ENCODE peak calls at places on chromosomes 16 and 17, in six cellular contexts. G is cardiac fibroblast, S is tibial artery, I is right atrium auricular region, D is RWPE1, L is HL-60. Y is an unnamed sample.

GRCh38 chr16:9134739-9135138 is 43.3 kb downstream of the HAPSTR1 start:
- DNase-seq in G (peak), S (no peak), I (no peak), D (peak), L (no peak), Y (no peak)

GRCh38 chr17:7191069-7191468 is 11.9 kb upstream of the ASGR1 start:
- DNase-seq in G (no peak), S (no peak), I (no peak), D (no peak), L (no peak), Y (no peak)

GRCh38 chr17:39736319-39737165 is 1.2 kb upstream of the GRB7 start:
- DNase-seq in G (no peak), S (no peak), I (no peak), D (peak), L (no peak), Y (no peak)

GRCh38 chr17:58306131-58306951 is 22.3 kb downstream of the TSPOAP1 start:
- DNase-seq in G (no peak), S (peak), I (no peak), D (no peak), L (no peak), Y (peak)

GRCh38 chr17:48299760-48300159 is 130.3 kb downstream of the SKAP1 start:
- DNase-seq in G (no peak), S (no peak), I (no peak), D (no peak), L (no peak), Y (no peak)

GRCh38 chr17:63834431-63835166 is 7.1 kb upstream of the FTSJ3 start:
- DNase-seq in G (peak), S (peak), I (no peak), D (peak), L (peak), Y (no peak)

GRCh38 chr17:1002771-1003555 is 6.0 kb downstream of the TIMM22 start:
- DNase-seq in G (peak), S (no peak), I (no peak), D (no peak), L (no peak), Y (no peak)

GRCh38 chr17:27155866-27156265 is 138.0 kb upstream of the WSB1 start:
- DNase-seq in G (no peak), S (no peak), I (no peak), D (no peak), L (no peak), Y (peak)

GRCh38 chr16:85334718-85335583 is 222.7 kb upstream of the CIBAR2 start:
- DNase-seq in G (no peak), S (no peak), I (no peak), D (no peak), L (no peak), Y (no peak)

GRCh38 chr17:31530391-31530990 is 139.0 kb downstream of the RAB11FIP4 start:
- DNase-seq in G (no peak), S (no peak), I (no peak), D (no peak), L (no peak), Y (no peak)

GRCh38 chr16:77696149-77696548 is 26.2 kb upstream of the NUDT7 start:
- DNase-seq in G (no peak), S (no peak), I (no peak), D (no peak), L (no peak), Y (no peak)

GRCh38 chr17:40516581-40517285 is 15.3 kb upstream of the TNS4 start:
- DNase-seq in G (peak), S (no peak), I (no peak), D (no peak), L (no peak), Y (no peak)

GRCh38 chr16:50102046-50102756 is 36.4 kb downstream of the HEATR3 start:
- DNase-seq in G (peak), S (no peak), I (no peak), D (peak), L (peak), Y (no peak)

GRCh38 chr17:37742114-37742761 is 2.6 kb downstream of the HNF1B start:
- DNase-seq in G (no peak), S (no peak), I (no peak), D (peak), L (no peak), Y (no peak)

GRCh38 chr17:2688351-2689342 is 22.9 kb downstream of the CLUH start:
- DNase-seq in G (no peak), S (peak), I (peak), D (no peak), L (no peak), Y (peak)

GRCh38 chr17:17942846-17943245 is 29.4 kb downstream of the TOM1L2 start:
- DNase-seq in G (peak), S (no peak), I (no peak), D (peak), L (no peak), Y (no peak)

GRCh38 chr16:2429771-2430663 is 770 bp downstream of the CCNF start:
- DNase-seq in G (peak), S (no peak), I (no peak), D (peak), L (no peak), Y (no peak)

GRCh38 chr16:69607674-69608073 is 41.9 kb downstream of the NFAT5 start:
- DNase-seq in G (no peak), S (no peak), I (no peak), D (no peak), L (no peak), Y (no peak)

GRCh38 chr16:27321013-27321960 is 7.5 kb downstream of the IL4R start:
- DNase-seq in G (peak), S (peak), I (no peak), D (peak), L (no peak), Y (no peak)

GRCh38 chr17:70184770-70185169 is 15.4 kb downstream of the KCNJ2 start:
- DNase-seq in G (peak), S (no peak), I (no peak), D (peak), L (no peak), Y (no peak)

GRCh38 chr17:2089021-2089422 is 34.1 kb downstream of the HIC1 start:
- DNase-seq in G (peak), S (no peak), I (no peak), D (no peak), L (no peak), Y (no peak)

GRCh38 chr17:21463779-21464407 is 87.7 kb downstream of the KCNJ12 start:
- DNase-seq in G (no peak), S (no peak), I (peak), D (no peak), L (no peak), Y (peak)

GRCh38 chr17:57906910-57907309 is 48.3 kb downstream of the CUEDC1 start:
- DNase-seq in G (no peak), S (no peak), I (no peak), D (no peak), L (no peak), Y (no peak)

GRCh38 chr17:71631483-71631882 is 489.3 kb upstream of the SOX9 start:
- DNase-seq in G (peak), S (no peak), I (no peak), D (peak), L (no peak), Y (no peak)

GRCh38 chr16:48535831-48536599 is 74.0 kb downstream of the N4BP1 start:
- DNase-seq in G (peak), S (peak), I (peak), D (peak), L (peak), Y (peak)

GRCh38 chr16:68229431-68230175 is 6.3 kb downstream of the ESRP2 start:
- DNase-seq in G (peak), S (no peak), I (no peak), D (peak), L (no peak), Y (no peak)

GRCh38 chr16:10932959-10933710 is 9.1 kb downstream of the DEXI start:
- DNase-seq in G (no peak), S (no peak), I (no peak), D (no peak), L (no peak), Y (no peak)

GRCh38 chr16:86517652-86518258 is 7.4 kb downstream of the FOXF1 start:
- DNase-seq in G (peak), S (peak), I (no peak), D (peak), L (no peak), Y (no peak)

GRCh38 chr17:82836823-82837357 is 2.9 kb downstream of the ZNF750 start:
- DNase-seq in G (no peak), S (peak), I (no peak), D (no peak), L (no peak), Y (no peak)

GRCh38 chr16:66923247-66923851 is 2.0 kb downstream of the RRAD start:
- DNase-seq in G (peak), S (peak), I (no peak), D (no peak), L (no peak), Y (no peak)

GRCh38 chr16:74774223-74775139 is at the start of gene FA2H:
- DNase-seq in G (no peak), S (no peak), I (no peak), D (peak), L (peak), Y (peak)
- TF ChIP-seq CTCF in G (no peak), S (no peak), I (peak), D (peak), L (no peak), Y (peak)

GRCh38 chr17:79777166-79777843 is 643 bp upstream of the CBX2 start:
- DNase-seq in G (peak), S (peak), I (no peak), D (peak), L (peak), Y (peak)
- TF ChIP-seq CTCF in G (peak), S (no peak), I (peak), D (peak), L (no peak), Y (peak)

DNA sequence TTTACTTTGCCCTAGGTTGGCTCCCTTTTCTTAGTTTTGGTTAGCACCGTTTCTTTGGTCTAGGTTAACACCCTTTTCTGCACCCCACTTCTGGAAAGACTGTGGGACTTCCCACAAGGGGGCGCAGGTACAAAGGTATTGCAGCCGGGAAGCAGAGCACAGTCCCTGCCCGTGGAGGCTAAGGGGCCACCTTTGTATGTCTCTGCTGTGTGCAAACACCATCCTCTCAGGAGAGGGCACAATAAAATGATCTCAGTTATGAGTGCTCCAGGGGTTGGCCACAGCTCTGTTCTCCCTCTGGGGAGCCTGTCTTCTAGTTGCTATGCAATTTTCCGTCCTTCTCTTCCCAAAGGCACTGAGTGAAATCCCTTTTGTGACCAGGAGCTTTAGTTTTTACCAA is 28.4 kb upstream of the TMC5 start:
- DNase-seq in G (peak), S (no peak), I (no peak), D (peak), L (no peak), Y (no peak)
- TF ChIP-seq CTCF in G (peak), S (no peak), I (peak), D (peak), L (no peak), Y (peak)

GRCh38 chr17:32814837-32815236 is 62.1 kb downstream of the MYO1D start:
- DNase-seq in G (no peak), S (no peak), I (no peak), D (no peak), L (no peak), Y (no peak)
- TF ChIP-seq CTCF in G (no peak), S (no peak), I (no peak), D (no peak), L (no peak), Y (no peak)

GRCh38 chr16:3782566-3782965 is 65.2 kb upstream of the TRAP1 start:
- DNase-seq in G (no peak), S (no peak), I (peak), D (no peak), L (no peak), Y (no peak)

GRCh38 chr16:3776316-3776715 is 59.0 kb upstream of the TRAP1 start:
- DNase-seq in G (no peak), S (no peak), I (no peak), D (no peak), L (no peak), Y (no peak)

GRCh38 chr16:3781421-3781820 is 64.1 kb upstream of the TRAP1 start:
- DNase-seq in G (no peak), S (no peak), I (no peak), D (peak), L (no peak), Y (no peak)

GRCh38 chr16:3783516-3783915 is 66.2 kb upstream of the TRAP1 start:
- DNase-seq in G (no peak), S (no peak), I (no peak), D (no peak), L (no peak), Y (no peak)

GRCh38 chr16:3780570-3780969 is 63.2 kb upstream of the TRAP1 start:
- DNase-seq in G (no peak), S (no peak), I (no peak), D (peak), L (no peak), Y (no peak)
- TF ChIP-seq CTCF in G (no peak), S (no peak), I (no peak), D (peak), L (no peak), Y (peak)

GRCh38 chr17:43753488-43754129 is 5.0 kb downstream of the SOST start:
- DNase-seq in G (peak), S (no peak), I (no peak), D (no peak), L (no peak), Y (no peak)
- TF ChIP-seq CTCF in G (no peak), S (no peak), I (no peak), D (no peak), L (no peak), Y (no peak)

Y was measured in osteocyte.